ENCODE peak calls at places on chromosomes 11 and 22, in ten cellular contexts. G is K562, M is heart left ventricle, Y is breast epithelium, S is HCT116, O is tibial nerve, J is body of pancreas, B is spleen, Z is IMR-90, A is gastrocnemius medialis. X is an unnamed sample.

GRCh38 chr11:10666976-10667892 is 26.3 kb downstream of the IRAG1 start:
- DNase-seq in J (no peak), B (no peak), O (no peak), M (no peak), A (no peak), G (no peak), S (no peak), Z (peak), Y (no peak), X (no peak)

GRCh38 chr22:28799834-28800307 is 498 bp downstream of the XBP1 start:
- DNase-seq in S (no peak), G (peak), A (peak), B (peak), M (peak), Z (peak), J (peak), Y (peak), O (peak), X (peak)

GRCh38 chr11:27505781-27506180 is 788 bp downstream of the LIN7C start:
- DNase-seq in G (no peak), O (no peak), B (no peak), J (no peak), S (no peak), A (no peak), Y (no peak), M (no peak), Z (peak), X (no peak)

GRCh38 chr11:75567971-75568370 is 5.9 kb downstream of the SERPINH1 start:
- DNase-seq in G (no peak), Z (no peak), B (no peak), O (no peak), Y (no peak), A (no peak), S (no peak), M (no peak), J (no peak), X (no peak)

GRCh38 chr22:46984751-46985506 is 222.5 kb downstream of the TBC1D22A start:
- DNase-seq in M (no peak), Z (peak), S (peak), A (no peak), Y (no peak), J (peak), B (no peak), O (no peak), G (no peak), X (no peak)

GRCh38 chr22:38631724-38632123 is 24.5 kb downstream of the FAM227A start:
- DNase-seq in G (no peak), Y (no peak), J (no peak), B (no peak), Z (no peak), S (no peak), M (no peak), O (no peak), A (no peak), X (no peak)

GRCh38 chr11:121104223-121104831 is 3.3 kb downstream of the TECTA start:
- DNase-seq in B (no peak), Z (no peak), J (peak), A (peak), M (no peak), O (no peak), Y (no peak), G (peak), S (no peak), X (no peak)

GRCh38 chr11:16739326-16739875 is 954 bp downstream of the C11orf58 start:
- DNase-seq in Z (peak), O (no peak), B (no peak), J (no peak), A (no peak), Y (no peak), G (no peak), M (no peak), S (no peak), X (no peak)

GRCh38 chr11:35944503-35945136 is 758 bp downstream of the LDLRAD3 start:
- DNase-seq in J (no peak), G (no peak), Y (no peak), A (peak), O (no peak), S (no peak), M (no peak), B (no peak), Z (no peak), X (no peak)

GRCh38 chr11:16786131-16786530 is 47.7 kb downstream of the C11orf58 start:
- DNase-seq in O (no peak), S (no peak), B (no peak), Y (no peak), A (no peak), Z (no peak), G (no peak), M (no peak), J (no peak), X (no peak)

GRCh38 chr22:46263208-46263575 is at the start of gene PKDREJ:
- DNase-seq in J (no peak), Y (peak), Z (no peak), A (no peak), B (no peak), O (no peak), G (no peak), M (no peak), S (no peak), X (no peak)

GRCh38 chr22:32324505-32325415 is 32.9 kb upstream of the RFPL3 start:
- DNase-seq in J (no peak), M (no peak), A (no peak), Z (no peak), O (no peak), Y (peak), B (peak), G (no peak), S (no peak), X (peak)

GRCh38 chr11:12876988-12877387 is 132.1 kb upstream of the RASSF10 start:
- DNase-seq in A (no peak), J (no peak), B (no peak), Y (no peak), Z (no peak), M (no peak), O (no peak), G (no peak), S (no peak), X (no peak)

GRCh38 chr22:31344369-31345330 is 1.5 kb downstream of the PATZ1 start:
- DNase-seq in G (no peak), M (peak), A (no peak), Y (peak), S (no peak), J (peak), O (peak), B (peak), Z (peak), X (peak)

GRCh38 chr11:62449451-62449851 is 30.6 kb downstream of the SCGB1A1 start:
- DNase-seq in A (no peak), B (no peak), G (no peak), Z (no peak), S (no peak), Y (no peak), M (no peak), O (no peak), J (peak), X (no peak)

GRCh38 chr22:19607198-19608113 is 83.2 kb upstream of the CLDN5 start:
- DNase-seq in A (peak), S (no peak), G (no peak), J (peak), B (no peak), M (no peak), Z (peak), O (no peak), Y (peak), X (peak)

GRCh38 chr11:114815176-114815575 is 136.8 kb downstream of the NXPE2 start:
- DNase-seq in G (no peak), A (no peak), Z (no peak), Y (no peak), O (no peak), S (no peak), M (no peak), J (no peak), B (no peak), X (no peak)

GRCh38 chr22:17862646-17863181 is 88.4 kb upstream of the BID start:
- DNase-seq in S (no peak), Y (no peak), J (no peak), B (no peak), M (no peak), O (no peak), G (no peak), Z (no peak), A (no peak), X (no peak)

GRCh38 chr22:42214625-42215415 is 55.6 kb downstream of the TCF20 start:
- DNase-seq in G (no peak), J (no peak), O (no peak), Z (no peak), B (no peak), Y (no peak), M (peak), S (no peak), A (no peak), X (no peak)

GRCh38 chr11:13054278-13054677 is 45.2 kb downstream of the RASSF10 start:
- DNase-seq in M (no peak), J (no peak), G (no peak), O (no peak), A (no peak), Y (no peak), B (no peak), Z (no peak), S (no peak), X (no peak)

GRCh38 chr11:61694971-61695706 is 14.9 kb downstream of the DAGLA start:
- DNase-seq in Y (peak), B (no peak), M (no peak), J (peak), A (peak), O (peak), Z (no peak), G (no peak), S (no peak), X (no peak)

GRCh38 chr11:85626496-85626895 is 648 bp downstream of the DLG2 start:
- DNase-seq in G (no peak), B (no peak), Y (no peak), J (peak), O (no peak), A (peak), Z (no peak), S (no peak), M (no peak), X (no peak)

GRCh38 chr11:66595245-66595904 is 2.4 kb downstream of the CCS start:
- DNase-seq in Y (no peak), S (no peak), G (peak), A (no peak), Z (peak), J (peak), M (no peak), O (no peak), B (no peak), X (no peak)

GRCh38 chr22:38713921-38714320 is 8.2 kb downstream of the GTPBP1 start:
- DNase-seq in B (no peak), A (no peak), G (peak), Y (peak), M (no peak), S (no peak), Z (no peak), J (no peak), O (no peak), X (no peak)

GRCh38 chr22:19996694-19997384 is 19.8 kb downstream of the ARVCF start:
- DNase-seq in Z (no peak), M (peak), G (no peak), Y (no peak), O (no peak), B (peak), J (no peak), S (no peak), A (no peak), X (no peak)

GRCh38 chr11:83249972-83250593 is 36.1 kb downstream of the CCDC90B start:
- DNase-seq in A (no peak), M (no peak), B (no peak), G (peak), Z (peak), S (peak), J (no peak), Y (no peak), O (no peak), X (no peak)

GRCh38 chr22:32473388-32473952 is 1.1 kb upstream of the FBXO7 start:
- DNase-seq in J (no peak), Z (peak), O (no peak), Y (no peak), B (no peak), S (peak), G (peak), M (no peak), A (no peak), X (no peak)

GRCh38 chr11:92841719-92842118 is 127.7 kb upstream of the MTNR1B start:
- DNase-seq in S (no peak), G (no peak), M (no peak), Z (peak), O (no peak), B (no peak), Y (no peak), J (no peak), A (no peak), X (no peak)

GRCh38 chr11:68461284-68461861 is 821 bp downstream of the PPP6R3 start:
- DNase-seq in B (peak), M (no peak), Z (peak), O (no peak), S (no peak), A (no peak), G (peak), J (peak), Y (no peak), X (no peak)

GRCh38 chr11:134124660-134125451 is 56.0 kb downstream of the JAM3 start:
- DNase-seq in O (peak), S (no peak), B (peak), M (peak), A (no peak), G (no peak), Z (peak), J (peak), Y (peak), X (peak)

GRCh38 chr11:65435981-65436411 is 13.4 kb downstream of the NEAT1 start:
- DNase-seq in J (peak), Y (no peak), G (no peak), O (peak), A (no peak), B (peak), M (no peak), S (no peak), Z (no peak), X (peak)

GRCh38 chr11:824942-825341 is 2.8 kb upstream of the CRACR2B start:
- DNase-seq in S (no peak), O (no peak), B (no peak), J (peak), G (no peak), Y (no peak), Z (no peak), M (no peak), A (no peak), X (no peak)

GRCh38 chr11:70506986-70507385 is 108.7 kb downstream of the CTTN start:
- DNase-seq in B (peak), M (peak), G (no peak), O (no peak), Y (no peak), S (no peak), A (no peak), J (no peak), Z (no peak), X (no peak)

GRCh38 chr22:49958462-49958921 is 2.1 kb upstream of the PIM3 start:
- DNase-seq in O (no peak), G (no peak), Y (no peak), S (no peak), B (peak), M (no peak), A (no peak), Z (no peak), J (no peak), X (no peak)

GRCh38 chr11:126522152-126522551 is 166.7 kb downstream of the ST3GAL4 start:
- DNase-seq in S (no peak), Y (no peak), A (no peak), G (peak), Z (peak), M (no peak), O (no peak), B (peak), J (no peak), X (no peak)

GRCh38 chr11:132559371-132560036 is 972.8 kb downstream of the OPCML start:
- DNase-seq in J (peak), B (no peak), A (no peak), G (no peak), S (no peak), O (no peak), Y (no peak), Z (no peak), M (no peak), X (no peak)

GRCh38 chr11:118684187-118684586 is 4.7 kb upstream of the TREH start:
- DNase-seq in S (no peak), J (no peak), O (no peak), A (no peak), B (no peak), Y (no peak), M (no peak), G (no peak), Z (no peak), X (no peak)

GRCh38 chr11:118674094-118674460 is 5.4 kb downstream of the TREH start:
- DNase-seq in J (no peak), B (no peak), A (no peak), Y (no peak), M (no peak), O (no peak), S (no peak), Z (no peak), G (no peak), X (no peak)

GRCh38 chr11:118682372-118682771 is 2.9 kb upstream of the TREH start:
- DNase-seq in O (no peak), M (no peak), A (no peak), Y (no peak), S (no peak), J (no peak), G (no peak), Z (no peak), B (no peak), X (no peak)

GRCh38 chr11:118677977-118678376 is 1.5 kb downstream of the TREH start:
- DNase-seq in A (no peak), O (no peak), B (no peak), Y (no peak), Z (no peak), J (no peak), M (no peak), S (no peak), G (no peak), X (peak)

DNA sequence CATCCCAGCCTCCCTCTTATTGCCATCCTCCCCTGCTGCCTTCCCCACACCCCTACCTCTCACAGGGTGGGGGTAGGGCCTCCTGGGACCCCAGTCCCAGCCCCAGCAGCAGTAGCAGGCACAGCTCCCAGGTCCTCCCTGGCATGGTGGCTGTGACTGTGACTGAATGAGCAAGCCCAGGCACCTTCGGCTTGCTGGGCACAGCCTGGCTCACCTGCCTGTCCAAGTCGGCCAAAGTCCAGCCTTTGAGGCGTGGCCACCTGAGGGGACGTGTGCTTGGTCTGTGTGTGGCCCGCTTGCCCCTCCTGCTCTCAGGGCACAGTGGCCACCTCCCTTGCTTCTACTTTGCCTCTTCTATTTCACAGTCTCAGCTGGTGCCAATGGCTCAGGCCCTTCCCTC is at the start of gene TREH:
- DNase-seq in O (no peak), B (peak), A (no peak), Z (no peak), Y (no peak), J (peak), M (no peak), G (no peak), S (no peak), X (peak)
- TF ChIP-seq POLR2A in O (no peak), B (no peak), A (no peak), Z (no peak), Y (no peak), J (peak), M (no peak), G (no peak), S (no peak), X (no peak)

GRCh38 chr22:35409783-35410662 is 10.1 kb downstream of the MCM5 start:
- DNase-seq in A (no peak), J (no peak), B (peak), Z (no peak), Y (no peak), M (no peak), G (no peak), S (no peak), O (no peak), X (no peak)

GRCh38 chr22:35407352-35407751 is 7.4 kb downstream of the MCM5 start:
- DNase-seq in J (no peak), O (no peak), B (no peak), Y (no peak), A (no peak), Z (no peak), S (no peak), G (no peak), M (no peak), X (no peak)

GRCh38 chr22:35411112-35411511 is 11.2 kb downstream of the MCM5 start:
- DNase-seq in S (no peak), M (no peak), O (no peak), A (no peak), J (no peak), Y (no peak), G (no peak), B (peak), Z (no peak), X (no peak)

GRCh38 chr22:35413624-35414023 is 13.7 kb downstream of the MCM5 start:
- DNase-seq in O (no peak), G (no peak), A (no peak), M (no peak), B (no peak), Z (no peak), Y (no peak), J (no peak), S (no peak), X (no peak)

DNA sequence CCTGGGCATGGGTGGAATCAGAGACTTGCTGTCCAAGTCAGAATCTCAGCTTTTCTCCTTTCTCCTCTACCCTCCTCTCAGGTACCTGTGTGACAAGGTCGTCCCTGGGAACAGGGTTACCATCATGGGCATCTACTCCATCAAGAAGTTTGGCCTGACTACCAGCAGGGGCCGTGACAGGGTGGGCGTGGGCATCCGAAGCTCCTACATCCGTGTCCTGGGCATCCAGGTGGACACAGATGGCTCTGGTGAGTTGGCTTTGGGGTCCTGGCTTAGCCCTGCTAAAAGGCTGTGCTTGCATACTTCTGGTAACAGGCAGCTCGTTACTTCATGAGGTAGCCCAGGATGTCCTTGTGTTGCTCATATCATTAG is 10.7 kb downstream of the MCM5 start:
- DNase-seq in Y (no peak), O (no peak), Z (no peak), S (no peak), A (no peak), M (no peak), G (no peak), B (no peak), J (no peak), X (no peak)
- H3K4me3 ChIP-seq in Y (no peak), O (no peak), Z (no peak), S (no peak), A (no peak), M (no peak), G (no peak), B (no peak), J (no peak), X (no peak)

GRCh38 chr11:2512431-2513407 is 67.9 kb downstream of the KCNQ1 start:
- DNase-seq in Y (no peak), O (peak), A (no peak), M (peak), G (peak), S (no peak), Z (no peak), J (peak), B (peak), X (no peak)
- TF ChIP-seq POLR2A in Y (no peak), O (no peak), A (no peak), M (no peak), G (no peak), S (no peak), Z (no peak), J (no peak), B (no peak), X (no peak)

GRCh38 chr11:77127674-77127968 is 425 bp upstream of the MYO7A start:
- DNase-seq in B (no peak), J (no peak), G (no peak), Y (no peak), S (no peak), A (no peak), O (no peak), Z (no peak), M (no peak), X (no peak)

GRCh38 chr11:77125695-77126094 is 2.4 kb upstream of the MYO7A start:
- DNase-seq in B (no peak), O (no peak), S (no peak), Y (no peak), G (no peak), J (no peak), A (no peak), M (peak), Z (no peak), X (no peak)

GRCh38 chr11:77126861-77127673 is 979 bp upstream of the MYO7A start:
- DNase-seq in M (peak), O (peak), Z (peak), B (peak), S (no peak), A (no peak), G (peak), J (peak), Y (no peak), X (peak)

GRCh38 chr11:77125191-77125590 is 2.9 kb upstream of the MYO7A start:
- DNase-seq in M (peak), O (no peak), J (no peak), G (no peak), Z (no peak), A (no peak), Y (no peak), B (no peak), S (no peak), X (no peak)

DNA sequence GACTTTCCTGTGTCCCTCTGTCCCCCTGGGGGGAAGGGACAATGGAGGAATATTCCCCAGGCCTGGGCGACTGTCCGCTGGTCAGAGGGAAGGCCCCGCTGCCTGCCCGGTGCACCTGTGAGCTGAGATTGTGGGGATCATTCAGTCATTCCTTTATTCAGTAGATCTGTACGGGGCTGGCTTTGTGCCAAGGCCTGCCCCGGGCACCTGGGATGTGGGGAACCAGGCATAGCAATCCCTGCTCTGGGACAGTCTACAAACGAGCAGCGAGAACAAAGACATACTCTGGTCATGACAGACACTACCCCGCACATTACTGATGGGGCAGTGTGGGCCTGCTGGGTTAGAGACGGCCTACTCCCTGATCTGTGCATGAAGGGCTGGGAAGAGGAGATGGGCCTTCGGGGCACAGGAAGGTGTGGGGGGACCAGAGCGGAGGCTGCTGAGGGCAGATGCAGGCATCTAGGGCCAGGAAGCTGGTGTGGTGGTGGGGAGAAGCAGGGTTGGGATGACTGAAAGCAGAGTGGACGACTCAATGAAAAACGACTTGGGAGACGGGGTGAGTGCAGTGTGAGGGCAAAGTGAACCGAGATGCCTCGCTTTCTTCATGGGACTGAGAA is 1.8 kb upstream of the MYO7A start:
- DNase-seq in M (peak), A (no peak), Z (no peak), G (no peak), S (no peak), Y (no peak), B (no peak), O (no peak), J (peak), X (no peak)
- H3K4me3 ChIP-seq in M (no peak), A (no peak), Z (no peak), G (no peak), S (no peak), Y (no peak), B (no peak), O (no peak), J (no peak), X (no peak)